ENCODE peak calls at places on chromosomes 11 and 22, in ten cellular contexts. M is Caki2; L is HFF-Myc; I is activated naive CD4-positive, alpha-beta T cell; K is HL-60; T is glutamatergic neuron; P is uterus; C is activated T-helper 2 cell treated with anti-CD3 and anti-CD28 coated beads, Interferon-gamma antibody, Interleukin-2, Interleukin-4, amounts not matched to agents 10 μg/mL and 5 μg/mL and 100 μg/mL, durations not matched to agents 14 hours and 24 hours and 36 hours; F is NCI-H1092; W is HS-27A. X is an unnamed sample.
A peak's percentile ranks its signal among the peaks of the same experiment; 100 is the strongest.

GRCh38 chr11:108221981-108222685 is at the start of gene NPAT:
- DNase-seq in M (no peak), L (no peak), I (no peak), K (no peak), T (peak; percentile 24), P (no peak), C (peak; percentile 18), F (no peak), W (peak; percentile 22), X (no peak)

GRCh38 chr22:20526628-20527355 is 19.4 kb downstream of the MED15 start:
- DNase-seq in M (peak; percentile 32), L (peak; percentile 52), I (no peak), K (no peak), T (no peak), P (no peak), C (no peak), F (no peak), W (peak; percentile 53), X (no peak)

GRCh38 chr11:29022676-29023075 is 914.5 kb downstream of the METTL15 start:
- DNase-seq in M (no peak), L (no peak), I (no peak), K (no peak), T (no peak), P (no peak), C (no peak), F (no peak), W (no peak), X (no peak)

GRCh38 chr11:35752115-35752514 is 89.5 kb downstream of the TRIM44 start:
- DNase-seq in M (no peak), L (no peak), I (no peak), K (no peak), T (no peak), P (no peak), C (no peak), F (no peak), W (no peak), X (no peak)

GRCh38 chr11:92759571-92760214 is 209.8 kb upstream of the MTNR1B start:
- DNase-seq in M (no peak), L (no peak), I (no peak), K (no peak), T (no peak), P (no peak), C (no peak), F (no peak), W (no peak), X (no peak)

GRCh38 chr11:112366777-112367176 is 106.1 kb upstream of the PLET1 start:
- DNase-seq in M (no peak), L (no peak), I (no peak), K (no peak), T (no peak), P (no peak), C (no peak), F (no peak), W (no peak), X (no peak)

GRCh38 chr22:46012182-46012880 is 35.4 kb upstream of the WNT7B start:
- DNase-seq in M (no peak), L (no peak), I (no peak), K (no peak), T (no peak), P (peak; percentile 41), C (no peak), F (no peak), W (no peak), X (no peak)

GRCh38 chr11:3231851-3232744 is at the start of gene MRGPRE:
- DNase-seq in M (no peak), L (no peak), I (no peak), K (peak; percentile 0), T (peak; percentile 77), P (peak; percentile 22), C (no peak), F (peak; percentile 87), W (no peak), X (no peak)

GRCh38 chr11:112085822-112086421 is 634 bp downstream of the TIMM8B start:
- DNase-seq in M (peak; percentile 13), L (no peak), I (no peak), K (peak; percentile 32), T (peak; percentile 17), P (peak; percentile 19), C (no peak), F (no peak), W (no peak), X (peak; percentile 28)

GRCh38 chr11:75188671-75189070 is 37.8 kb downstream of the SLCO2B1 start:
- DNase-seq in M (no peak), L (no peak), I (no peak), K (no peak), T (no peak), P (no peak), C (no peak), F (no peak), W (no peak), X (no peak)

GRCh38 chr11:57410287-57410686 is 16.6 kb downstream of the SLC43A3 start:
- DNase-seq in M (no peak), L (no peak), I (no peak), K (no peak), T (no peak), P (no peak), C (no peak), F (no peak), W (peak; percentile 48), X (no peak)

GRCh38 chr11:79413258-79413657 is 27.6 kb downstream of the TENM4 start:
- DNase-seq in M (peak; percentile 45), L (peak; percentile 52), I (no peak), K (no peak), T (peak; percentile 86), P (peak; percentile 87), C (no peak), F (peak; percentile 61), W (no peak), X (no peak)

GRCh38 chr22:40621309-40622151 is 15.0 kb downstream of the MRTFA start:
- DNase-seq in M (no peak), L (no peak), I (no peak), K (peak; percentile 28), T (no peak), P (no peak), C (no peak), F (no peak), W (no peak), X (no peak)

GRCh38 chr11:45147871-45148270 is 1.4 kb downstream of the PRDM11 start:
- DNase-seq in M (no peak), L (no peak), I (no peak), K (no peak), T (no peak), P (no peak), C (peak; percentile 4), F (no peak), W (no peak), X (no peak)